ENCODE peak calls at places on chromosomes 1 and 21, in eight cellular contexts. J, O, I, V, X, M, N and W are unnamed samples.

GRCh38 chr1:3004285-3005205 is 16.7 kb upstream of the ACTRT2 start:
- DNase-seq in N (no peak), V (no peak), J (no peak), O (no peak), I (no peak), M (no peak), X (no peak), W (no peak)

GRCh38 chr1:225519166-225519863 is 91.5 kb upstream of the LBR start:
- DNase-seq in O (no peak), I (no peak), X (no peak), M (no peak), N (peak; percentile 67), J (no peak), V (peak; percentile 28), W (peak; percentile 15)

GRCh38 chr21:29261555-29262540 is 36.9 kb upstream of the BACH1 start:
- DNase-seq in J (peak; percentile 41), N (no peak), O (no peak), I (no peak), M (no peak), V (no peak), X (no peak), W (no peak)

GRCh38 chr1:63797056-63797726 is 23.4 kb downstream of the ROR1 start:
- DNase-seq in N (no peak), O (no peak), I (no peak), V (no peak), M (no peak), J (no peak), X (no peak), W (no peak)

GRCh38 chr1:71030021-71030420 is 17.6 kb downstream of the PTGER3 start:
- DNase-seq in M (no peak), I (no peak), O (no peak), N (no peak), J (no peak), X (no peak), V (no peak), W (no peak)

GRCh38 chr1:170471310-170471839 is 60.6 kb upstream of the GORAB start:
- DNase-seq in M (no peak), X (no peak), J (no peak), O (no peak), V (peak; percentile 74), N (no peak), I (no peak), W (no peak)

GRCh38 chr1:231714440-231714839 is 87.8 kb downstream of the DISC1 start:
- DNase-seq in X (no peak), N (no peak), M (no peak), O (no peak), I (no peak), J (no peak), V (no peak), W (no peak)

GRCh38 chr21:38922474-38922873 is 116.7 kb downstream of the ETS2 start:
- DNase-seq in J (no peak), N (no peak), M (no peak), V (no peak), I (no peak), X (no peak), O (no peak), W (no peak)

GRCh38 chr1:67733741-67734690 is 49.0 kb downstream of the GADD45A start:
- DNase-seq in M (no peak), V (no peak), X (no peak), N (no peak), O (no peak), I (no peak), J (no peak), W (no peak)

GRCh38 chr1:17624540-17625256 is 85.2 kb downstream of the ARHGEF10L start:
- DNase-seq in I (no peak), M (no peak), N (peak; percentile 76), O (peak; percentile 55), J (peak; percentile 21), X (no peak), V (peak; percentile 39), W (no peak)

GRCh38 chr1:196608401-196609113 is at the start of gene KCNT2:
- DNase-seq in V (peak; percentile 29), J (peak; percentile 12), N (peak; percentile 75), X (no peak), M (no peak), O (peak; percentile 25), I (no peak), W (peak; percentile 31)

GRCh38 chr21:15409031-15409430 is 320.8 kb upstream of the USP25 start:
- DNase-seq in V (no peak), I (no peak), M (no peak), J (no peak), X (no peak), O (no peak), N (no peak), W (no peak)

GRCh38 chr1:170261669-170262068 is 115.9 kb downstream of the NTMT2 start:
- DNase-seq in X (no peak), O (no peak), V (peak; percentile 6), J (no peak), I (no peak), N (no peak), M (no peak), W (no peak)

GRCh38 chr1:166999500-166999899 is 10.4 kb downstream of the MAEL start:
- DNase-seq in I (no peak), N (no peak), J (no peak), X (no peak), O (no peak), V (no peak), M (no peak), W (no peak)

GRCh38 chr1:64891440-64891815 is 74.9 kb downstream of the JAK1 start:
- DNase-seq in O (no peak), I (no peak), X (no peak), J (no peak), N (no peak), V (peak; percentile 57), M (no peak), W (no peak)

GRCh38 chr1:197924516-197925123 is 7.4 kb downstream of the LHX9 start:
- DNase-seq in X (no peak), I (peak; percentile 72), V (peak; percentile 61), N (no peak), M (no peak), O (no peak), J (peak; percentile 39), W (no peak)

GRCh38 chr1:25890249-25891034 is 14.9 kb upstream of the PAQR7 start:
- DNase-seq in N (no peak), J (peak; percentile 46), O (peak; percentile 82), V (peak; percentile 58), M (peak; percentile 77), X (no peak), I (no peak), W (peak; percentile 75)

GRCh38 chr1:212247987-212248386 is 37.2 kb upstream of the PPP2R5A start:
- DNase-seq in I (no peak), N (no peak), V (no peak), X (no peak), J (no peak), M (no peak), O (no peak), W (no peak)

GRCh38 chr1:16120411-16120810 is 35.5 kb downstream of the EPHA2 start:
- DNase-seq in M (no peak), O (no peak), N (peak; percentile 10), X (no peak), I (no peak), V (no peak), J (no peak), W (no peak)

GRCh38 chr1:110258734-110259133 is 48.6 kb downstream of the KCNC4 start:
- DNase-seq in M (peak; percentile 68), O (no peak), X (no peak), I (no peak), N (no peak), J (no peak), V (peak; percentile 7), W (no peak)

GRCh38 chr1:221708076-221708571 is 33.8 kb downstream of the DUSP10 start:
- DNase-seq in I (peak; percentile 98), N (no peak), V (no peak), J (no peak), O (no peak), M (no peak), X (peak; percentile 25), W (no peak)

GRCh38 chr21:41196990-41197389 is 29.0 kb downstream of the BACE2 start:
- DNase-seq in V (peak; percentile 43), M (no peak), I (no peak), J (no peak), X (no peak), N (no peak), O (no peak), W (no peak)

GRCh38 chr1:23643668-23644554 is 47.7 kb upstream of the RPL11 start:
- DNase-seq in I (no peak), J (no peak), X (no peak), N (no peak), V (no peak), O (no peak), M (no peak), W (no peak)

GRCh38 chr1:12598914-12599463 is 19.0 kb downstream of the DHRS3 start:
- DNase-seq in J (no peak), O (no peak), N (no peak), M (no peak), X (no peak), I (no peak), V (no peak), W (no peak)
- TF ChIP-seq CTCF in J (no peak), O (no peak), N (no peak), M (no peak), X (no peak), I (no peak), V (no peak), W (no peak)

GRCh38 chr1:159944623-159945455 is 574 bp downstream of the IGSF9 start:
- DNase-seq in I (no peak), M (no peak), O (no peak), X (no peak), N (no peak), V (no peak), J (no peak), W (no peak)
- TF ChIP-seq POLR2A in I (no peak), M (no peak), O (no peak), X (peak; percentile 55), N (no peak), V (no peak), J (no peak), W (no peak)

GRCh38 chr1:105000793-105001192 is 1251.1 kb downstream of the AMY1C start:
- DNase-seq in I (no peak), V (no peak), M (no peak), N (no peak), X (no peak), O (no peak), J (no peak), W (no peak)
- TF ChIP-seq CTCF in I (no peak), V (no peak), M (no peak), N (no peak), X (no peak), O (no peak), J (no peak), W (no peak)

DNA sequence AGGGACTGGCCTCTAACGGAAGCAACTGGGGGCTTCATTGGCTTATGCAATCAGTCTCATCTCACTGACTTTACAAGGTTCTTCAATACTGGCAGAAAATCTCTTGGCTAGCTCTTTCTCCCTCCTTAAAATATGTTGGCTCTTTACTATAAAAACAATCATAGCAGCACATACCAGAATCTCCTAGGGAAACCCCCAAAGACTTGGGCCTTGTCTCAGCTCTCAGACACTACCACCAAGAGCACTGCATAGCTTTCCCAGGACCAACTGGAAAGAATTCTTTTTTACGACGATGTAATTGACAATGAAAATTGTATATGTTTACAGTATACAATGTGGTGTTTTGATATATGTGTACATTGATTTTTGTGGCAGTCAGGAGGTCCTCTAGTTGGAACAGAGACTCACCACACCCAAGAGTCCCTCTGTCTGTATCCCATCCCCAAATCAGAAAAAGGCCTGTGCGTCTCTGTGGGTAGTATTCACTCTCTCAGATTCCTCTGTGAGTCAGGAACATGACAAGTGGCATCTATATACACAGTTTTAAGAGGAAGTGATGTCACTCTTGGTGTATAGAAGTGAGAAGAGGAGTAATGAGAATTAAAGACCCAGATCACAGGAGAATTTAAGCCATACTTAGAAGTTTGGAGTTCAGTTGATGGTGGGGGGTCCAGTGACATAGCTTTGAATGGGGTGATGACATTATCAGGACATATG is 21.1 kb downstream of the SMAP2 start:
- DNase-seq in M (no peak), J (no peak), O (no peak), I (peak; percentile 40), V (peak; percentile 78), N (no peak), X (no peak), W (no peak)
- TF ChIP-seq POLR2A in M (no peak), J (no peak), O (no peak), I (no peak), V (peak; percentile 42), N (no peak), X (peak; percentile 12), W (peak; percentile 53)